ENCODE peak calls at places on chromosome 3, in ten cellular contexts. One of them, this sample, is unnamed.

GRCh38 chr3:16512435-16513140 is 911 bp downstream of the RFTN1 start:
- DNase-seq in activated CD8-positive, alpha-beta T cell treated with anti-CD3 and anti-CD28 coated beads for 36 hours: peak; percentile 67
- DNase-seq in Calu3: peak; percentile 2
- DNase-seq in SW480: no peak
- DNase-seq in HAP-1: no peak
- DNase-seq in NCI-H1694: no peak
- DNase-seq in sigmoid colon: peak; percentile 69
- DNase-seq in stimulated activated CD4-positive, alpha-beta T cell treated with anti-CD3 and anti-CD28 coated beads, Interleukin-4, amount 100 ng/mL, for 48 hours: peak; percentile 34
- DNase-seq in EH: no peak
- DNase-seq in activated T-helper 1 cell treated with Interleukin-2 at 50 U/mL for 16 hours: peak; percentile 20
- DNase-seq in this sample: peak; percentile 84

GRCh38 chr3:138437281-138437680 is 2.9 kb downstream of the ESYT3 start:
- DNase-seq in activated CD8-positive, alpha-beta T cell treated with anti-CD3 and anti-CD28 coated beads for 36 hours: no peak
- DNase-seq in Calu3: no peak
- DNase-seq in SW480: no peak
- DNase-seq in HAP-1: no peak
- DNase-seq in NCI-H1694: no peak
- DNase-seq in sigmoid colon: no peak
- DNase-seq in stimulated activated CD4-positive, alpha-beta T cell treated with anti-CD3 and anti-CD28 coated beads, Interleukin-4, amount 100 ng/mL, for 48 hours: no peak
- DNase-seq in EH: no peak
- DNase-seq in activated T-helper 1 cell treated with Interleukin-2 at 50 U/mL for 16 hours: no peak
- DNase-seq in this sample: peak; percentile 68

GRCh38 chr3:145815707-145816413 is 345.1 kb downstream of the PLOD2 start:
- DNase-seq in activated CD8-positive, alpha-beta T cell treated with anti-CD3 and anti-CD28 coated beads for 36 hours: no peak
- DNase-seq in Calu3: no peak
- DNase-seq in SW480: no peak
- DNase-seq in HAP-1: peak; percentile 85
- DNase-seq in NCI-H1694: no peak
- DNase-seq in sigmoid colon: no peak
- DNase-seq in stimulated activated CD4-positive, alpha-beta T cell treated with anti-CD3 and anti-CD28 coated beads, Interleukin-4, amount 100 ng/mL, for 48 hours: no peak
- DNase-seq in EH: peak; percentile 1
- DNase-seq in activated T-helper 1 cell treated with Interleukin-2 at 50 U/mL for 16 hours: no peak
- DNase-seq in this sample: no peak

GRCh38 chr3:194181612-194182011 is 45.7 kb downstream of the HES1 start:
- DNase-seq in activated CD8-positive, alpha-beta T cell treated with anti-CD3 and anti-CD28 coated beads for 36 hours: no peak
- DNase-seq in Calu3: no peak
- DNase-seq in SW480: no peak
- DNase-seq in HAP-1: no peak
- DNase-seq in NCI-H1694: no peak
- DNase-seq in sigmoid colon: no peak
- DNase-seq in stimulated activated CD4-positive, alpha-beta T cell treated with anti-CD3 and anti-CD28 coated beads, Interleukin-4, amount 100 ng/mL, for 48 hours: no peak
- DNase-seq in EH: no peak
- DNase-seq in activated T-helper 1 cell treated with Interleukin-2 at 50 U/mL for 16 hours: no peak
- DNase-seq in this sample: no peak

GRCh38 chr3:152193673-152194267 is 75.0 kb upstream of the MBNL1 start:
- DNase-seq in activated CD8-positive, alpha-beta T cell treated with anti-CD3 and anti-CD28 coated beads for 36 hours: peak; percentile 60
- DNase-seq in Calu3: peak; percentile 9
- DNase-seq in SW480: no peak
- DNase-seq in HAP-1: no peak
- DNase-seq in NCI-H1694: no peak
- DNase-seq in sigmoid colon: no peak
- DNase-seq in stimulated activated CD4-positive, alpha-beta T cell treated with anti-CD3 and anti-CD28 coated beads, Interleukin-4, amount 100 ng/mL, for 48 hours: no peak
- DNase-seq in EH: no peak
- DNase-seq in activated T-helper 1 cell treated with Interleukin-2 at 50 U/mL for 16 hours: no peak
- DNase-seq in this sample: no peak

GRCh38 chr3:127785711-127786265 is 36.5 kb downstream of the MGLL start:
- DNase-seq in activated CD8-positive, alpha-beta T cell treated with anti-CD3 and anti-CD28 coated beads for 36 hours: no peak
- DNase-seq in Calu3: no peak
- DNase-seq in SW480: no peak
- DNase-seq in HAP-1: no peak
- DNase-seq in NCI-H1694: no peak
- DNase-seq in sigmoid colon: peak; percentile 69
- DNase-seq in stimulated activated CD4-positive, alpha-beta T cell treated with anti-CD3 and anti-CD28 coated beads, Interleukin-4, amount 100 ng/mL, for 48 hours: no peak
- DNase-seq in EH: no peak
- DNase-seq in activated T-helper 1 cell treated with Interleukin-2 at 50 U/mL for 16 hours: no peak
- DNase-seq in this sample: no peak

GRCh38 chr3:114743746-114744145 is 403.3 kb downstream of the ZBTB20 start:
- DNase-seq in activated CD8-positive, alpha-beta T cell treated with anti-CD3 and anti-CD28 coated beads for 36 hours: no peak
- DNase-seq in Calu3: no peak
- DNase-seq in SW480: no peak
- DNase-seq in HAP-1: no peak
- DNase-seq in NCI-H1694: no peak
- DNase-seq in sigmoid colon: no peak
- DNase-seq in stimulated activated CD4-positive, alpha-beta T cell treated with anti-CD3 and anti-CD28 coated beads, Interleukin-4, amount 100 ng/mL, for 48 hours: no peak
- DNase-seq in EH: no peak
- DNase-seq in activated T-helper 1 cell treated with Interleukin-2 at 50 U/mL for 16 hours: no peak
- DNase-seq in this sample: no peak

GRCh38 chr3:149315694-149316093 is 17.7 kb downstream of the TM4SF18 start:
- DNase-seq in activated CD8-positive, alpha-beta T cell treated with anti-CD3 and anti-CD28 coated beads for 36 hours: no peak
- DNase-seq in Calu3: no peak
- DNase-seq in SW480: no peak
- DNase-seq in HAP-1: no peak
- DNase-seq in NCI-H1694: no peak
- DNase-seq in sigmoid colon: no peak
- DNase-seq in stimulated activated CD4-positive, alpha-beta T cell treated with anti-CD3 and anti-CD28 coated beads, Interleukin-4, amount 100 ng/mL, for 48 hours: no peak
- DNase-seq in EH: no peak
- DNase-seq in activated T-helper 1 cell treated with Interleukin-2 at 50 U/mL for 16 hours: no peak
- DNase-seq in this sample: no peak

GRCh38 chr3:56753206-56753605 is 48.5 kb downstream of the ARHGEF3 start:
- DNase-seq in activated CD8-positive, alpha-beta T cell treated with anti-CD3 and anti-CD28 coated beads for 36 hours: peak; percentile 75
- DNase-seq in Calu3: no peak
- DNase-seq in SW480: no peak
- DNase-seq in HAP-1: no peak
- DNase-seq in NCI-H1694: no peak
- DNase-seq in sigmoid colon: no peak
- DNase-seq in stimulated activated CD4-positive, alpha-beta T cell treated with anti-CD3 and anti-CD28 coated beads, Interleukin-4, amount 100 ng/mL, for 48 hours: no peak
- DNase-seq in EH: peak; percentile 41
- DNase-seq in activated T-helper 1 cell treated with Interleukin-2 at 50 U/mL for 16 hours: no peak
- DNase-seq in this sample: no peak

GRCh38 chr3:119627461-119627860 is 29.8 kb downstream of the PLA1A start:
- DNase-seq in activated CD8-positive, alpha-beta T cell treated with anti-CD3 and anti-CD28 coated beads for 36 hours: peak; percentile 42
- DNase-seq in Calu3: no peak
- DNase-seq in SW480: no peak
- DNase-seq in HAP-1: no peak
- DNase-seq in NCI-H1694: no peak
- DNase-seq in sigmoid colon: no peak
- DNase-seq in stimulated activated CD4-positive, alpha-beta T cell treated with anti-CD3 and anti-CD28 coated beads, Interleukin-4, amount 100 ng/mL, for 48 hours: no peak
- DNase-seq in EH: no peak
- DNase-seq in activated T-helper 1 cell treated with Interleukin-2 at 50 U/mL for 16 hours: no peak
- DNase-seq in this sample: no peak

GRCh38 chr3:41265011-41265545 is 65.8 kb downstream of the CTNNB1 start:
- DNase-seq in activated CD8-positive, alpha-beta T cell treated with anti-CD3 and anti-CD28 coated beads for 36 hours: no peak
- DNase-seq in Calu3: peak; percentile 17
- DNase-seq in SW480: peak; percentile 87
- DNase-seq in HAP-1: no peak
- DNase-seq in NCI-H1694: no peak
- DNase-seq in sigmoid colon: no peak
- DNase-seq in stimulated activated CD4-positive, alpha-beta T cell treated with anti-CD3 and anti-CD28 coated beads, Interleukin-4, amount 100 ng/mL, for 48 hours: no peak
- DNase-seq in EH: peak; percentile 46
- DNase-seq in activated T-helper 1 cell treated with Interleukin-2 at 50 U/mL for 16 hours: no peak
- DNase-seq in this sample: no peak

GRCh38 chr3:27993061-27993460 is 248.4 kb upstream of the CMC1 start:
- DNase-seq in activated CD8-positive, alpha-beta T cell treated with anti-CD3 and anti-CD28 coated beads for 36 hours: no peak
- DNase-seq in Calu3: no peak
- DNase-seq in SW480: no peak
- DNase-seq in HAP-1: peak; percentile 6
- DNase-seq in NCI-H1694: no peak
- DNase-seq in sigmoid colon: no peak
- DNase-seq in stimulated activated CD4-positive, alpha-beta T cell treated with anti-CD3 and anti-CD28 coated beads, Interleukin-4, amount 100 ng/mL, for 48 hours: no peak
- DNase-seq in EH: no peak
- DNase-seq in activated T-helper 1 cell treated with Interleukin-2 at 50 U/mL for 16 hours: no peak
- DNase-seq in this sample: no peak

GRCh38 chr3:32816439-32817194 is 1.2 kb upstream of the TRIM71 start:
- DNase-seq in activated CD8-positive, alpha-beta T cell treated with anti-CD3 and anti-CD28 coated beads for 36 hours: peak; percentile 41
- DNase-seq in Calu3: no peak
- DNase-seq in SW480: peak; percentile 39
- DNase-seq in HAP-1: peak; percentile 90
- DNase-seq in NCI-H1694: no peak
- DNase-seq in sigmoid colon: no peak
- DNase-seq in stimulated activated CD4-positive, alpha-beta T cell treated with anti-CD3 and anti-CD28 coated beads, Interleukin-4, amount 100 ng/mL, for 48 hours: no peak
- DNase-seq in EH: peak; percentile 22
- DNase-seq in activated T-helper 1 cell treated with Interleukin-2 at 50 U/mL for 16 hours: no peak
- DNase-seq in this sample: no peak

GRCh38 chr3:100634493-100635272 is 25.3 kb downstream of the ADGRG7 start:
- DNase-seq in activated CD8-positive, alpha-beta T cell treated with anti-CD3 and anti-CD28 coated beads for 36 hours: peak; percentile 74
- DNase-seq in Calu3: peak; percentile 83
- DNase-seq in SW480: peak; percentile 35
- DNase-seq in HAP-1: no peak
- DNase-seq in NCI-H1694: no peak
- DNase-seq in sigmoid colon: no peak
- DNase-seq in stimulated activated CD4-positive, alpha-beta T cell treated with anti-CD3 and anti-CD28 coated beads, Interleukin-4, amount 100 ng/mL, for 48 hours: peak; percentile 10
- DNase-seq in EH: peak; percentile 41
- DNase-seq in activated T-helper 1 cell treated with Interleukin-2 at 50 U/mL for 16 hours: no peak
- DNase-seq in this sample: no peak

GRCh38 chr3:128950223-128950938 is 43.5 kb downstream of the CFAP92 start:
- DNase-seq in activated CD8-positive, alpha-beta T cell treated with anti-CD3 and anti-CD28 coated beads for 36 hours: peak; percentile 48
- DNase-seq in Calu3: peak; percentile 34
- DNase-seq in SW480: no peak
- DNase-seq in HAP-1: no peak
- DNase-seq in NCI-H1694: peak; percentile 26
- DNase-seq in sigmoid colon: no peak
- DNase-seq in stimulated activated CD4-positive, alpha-beta T cell treated with anti-CD3 and anti-CD28 coated beads, Interleukin-4, amount 100 ng/mL, for 48 hours: no peak
- DNase-seq in EH: peak; percentile 36
- DNase-seq in activated T-helper 1 cell treated with Interleukin-2 at 50 U/mL for 16 hours: no peak
- DNase-seq in this sample: no peak

GRCh38 chr3:27213450-27213849 is 155.7 kb downstream of the NEK10 start:
- DNase-seq in activated CD8-positive, alpha-beta T cell treated with anti-CD3 and anti-CD28 coated beads for 36 hours: no peak
- DNase-seq in Calu3: no peak
- DNase-seq in SW480: no peak
- DNase-seq in HAP-1: no peak
- DNase-seq in NCI-H1694: no peak
- DNase-seq in sigmoid colon: no peak
- DNase-seq in stimulated activated CD4-positive, alpha-beta T cell treated with anti-CD3 and anti-CD28 coated beads, Interleukin-4, amount 100 ng/mL, for 48 hours: no peak
- DNase-seq in EH: no peak
- DNase-seq in activated T-helper 1 cell treated with Interleukin-2 at 50 U/mL for 16 hours: no peak
- DNase-seq in this sample: no peak

GRCh38 chr3:72041531-72041930 is 256.6 kb upstream of the PROK2 start:
- DNase-seq in activated CD8-positive, alpha-beta T cell treated with anti-CD3 and anti-CD28 coated beads for 36 hours: no peak
- DNase-seq in Calu3: no peak
- DNase-seq in SW480: no peak
- DNase-seq in HAP-1: no peak
- DNase-seq in NCI-H1694: no peak
- DNase-seq in sigmoid colon: peak; percentile 76
- DNase-seq in stimulated activated CD4-positive, alpha-beta T cell treated with anti-CD3 and anti-CD28 coated beads, Interleukin-4, amount 100 ng/mL, for 48 hours: no peak
- DNase-seq in EH: peak; percentile 28
- DNase-seq in activated T-helper 1 cell treated with Interleukin-2 at 50 U/mL for 16 hours: no peak
- DNase-seq in this sample: no peak

GRCh38 chr3:46361408-46362283 is 7.7 kb downstream of the CCR2 start:
- DNase-seq in activated CD8-positive, alpha-beta T cell treated with anti-CD3 and anti-CD28 coated beads for 36 hours: peak; percentile 16
- DNase-seq in Calu3: no peak
- DNase-seq in SW480: peak; percentile 67
- DNase-seq in HAP-1: no peak
- DNase-seq in NCI-H1694: no peak
- DNase-seq in sigmoid colon: peak; percentile 66
- DNase-seq in stimulated activated CD4-positive, alpha-beta T cell treated with anti-CD3 and anti-CD28 coated beads, Interleukin-4, amount 100 ng/mL, for 48 hours: no peak
- DNase-seq in EH: peak; percentile 70
- DNase-seq in activated T-helper 1 cell treated with Interleukin-2 at 50 U/mL for 16 hours: no peak
- DNase-seq in this sample: no peak

GRCh38 chr3:149808209-149808829 is 4.7 kb upstream of the RNF13 start:
- DNase-seq in activated CD8-positive, alpha-beta T cell treated with anti-CD3 and anti-CD28 coated beads for 36 hours: peak; percentile 72
- DNase-seq in Calu3: peak; percentile 83
- DNase-seq in SW480: peak; percentile 73
- DNase-seq in HAP-1: peak; percentile 75
- DNase-seq in NCI-H1694: peak; percentile 65
- DNase-seq in sigmoid colon: peak; percentile 83
- DNase-seq in stimulated activated CD4-positive, alpha-beta T cell treated with anti-CD3 and anti-CD28 coated beads, Interleukin-4, amount 100 ng/mL, for 48 hours: peak; percentile 30
- DNase-seq in EH: peak; percentile 79
- DNase-seq in activated T-helper 1 cell treated with Interleukin-2 at 50 U/mL for 16 hours: peak; percentile 27
- DNase-seq in this sample: peak; percentile 79

GRCh38 chr3:195204360-195205166 is 66.4 kb downstream of the XXYLT1 start:
- DNase-seq in activated CD8-positive, alpha-beta T cell treated with anti-CD3 and anti-CD28 coated beads for 36 hours: no peak
- DNase-seq in Calu3: no peak
- DNase-seq in SW480: no peak
- DNase-seq in HAP-1: no peak
- DNase-seq in NCI-H1694: peak; percentile 43
- DNase-seq in sigmoid colon: peak; percentile 64
- DNase-seq in stimulated activated CD4-positive, alpha-beta T cell treated with anti-CD3 and anti-CD28 coated beads, Interleukin-4, amount 100 ng/mL, for 48 hours: no peak
- DNase-seq in EH: no peak
- DNase-seq in activated T-helper 1 cell treated with Interleukin-2 at 50 U/mL for 16 hours: no peak
- DNase-seq in this sample: no peak

GRCh38 chr3:66128623-66129022 is 89.9 kb upstream of the MAGI1 start:
- DNase-seq in activated CD8-positive, alpha-beta T cell treated with anti-CD3 and anti-CD28 coated beads for 36 hours: no peak
- DNase-seq in Calu3: no peak
- DNase-seq in SW480: no peak
- DNase-seq in HAP-1: no peak
- DNase-seq in NCI-H1694: no peak
- DNase-seq in sigmoid colon: no peak
- DNase-seq in stimulated activated CD4-positive, alpha-beta T cell treated with anti-CD3 and anti-CD28 coated beads, Interleukin-4, amount 100 ng/mL, for 48 hours: no peak
- DNase-seq in EH: no peak
- DNase-seq in activated T-helper 1 cell treated with Interleukin-2 at 50 U/mL for 16 hours: no peak
- DNase-seq in this sample: no peak

This sample was measured in cardiac septum.